ENCODE peak calls at places on chromosomes 11 and 22, in seven cellular contexts. One of them, this sample, is unnamed.

GRCh38 chr11:78212586-78213371 is 24.1 kb downstream of the USP35 start:
- DNase-seq in LNCaP clone FGC: no peak
- DNase-seq in bronchial epithelial cell: no peak
- DNase-seq in endothelial cell: no peak
- DNase-seq in GM13977: no peak
- DNase-seq in kidney epithelial cell: no peak
- DNase-seq in cardiac muscle cell: peak; percentile 37
- DNase-seq in this sample: no peak

GRCh38 chr22:46596819-46597218 is 23.4 kb upstream of the GRAMD4 start:
- DNase-seq in GM13977: no peak
- DNase-seq in endothelial cell: no peak
- DNase-seq in cardiac muscle cell: no peak
- DNase-seq in kidney epithelial cell: no peak
- DNase-seq in LNCaP clone FGC: peak; percentile 97
- DNase-seq in bronchial epithelial cell: peak; percentile 69
- DNase-seq in this sample: peak; percentile 92

GRCh38 chr11:62553839-62554361 is 7.3 kb upstream of the AHNAK start:
- DNase-seq in cardiac muscle cell: no peak
- DNase-seq in LNCaP clone FGC: no peak
- DNase-seq in endothelial cell: no peak
- DNase-seq in kidney epithelial cell: peak; percentile 77
- DNase-seq in bronchial epithelial cell: peak; percentile 87
- DNase-seq in GM13977: no peak
- DNase-seq in this sample: no peak

GRCh38 chr22:45638834-45639746 is 32.5 kb upstream of the ATXN10 start:
- DNase-seq in GM13977: no peak
- DNase-seq in LNCaP clone FGC: no peak
- DNase-seq in endothelial cell: no peak
- DNase-seq in bronchial epithelial cell: peak; percentile 83
- DNase-seq in cardiac muscle cell: peak; percentile 77
- DNase-seq in kidney epithelial cell: no peak
- DNase-seq in this sample: peak; percentile 23

GRCh38 chr22:29215012-29215860 is 9.5 kb downstream of the EMID1 start:
- DNase-seq in kidney epithelial cell: no peak
- DNase-seq in cardiac muscle cell: no peak
- DNase-seq in endothelial cell: no peak
- DNase-seq in LNCaP clone FGC: no peak
- DNase-seq in GM13977: no peak
- DNase-seq in bronchial epithelial cell: no peak
- DNase-seq in this sample: no peak

GRCh38 chr11:129804012-129804411 is 11.6 kb upstream of the TMEM45B start:
- DNase-seq in LNCaP clone FGC: no peak
- DNase-seq in cardiac muscle cell: no peak
- DNase-seq in endothelial cell: no peak
- DNase-seq in bronchial epithelial cell: no peak
- DNase-seq in GM13977: no peak
- DNase-seq in kidney epithelial cell: no peak
- DNase-seq in this sample: no peak

GRCh38 chr11:69385466-69385820 is 91.5 kb downstream of the MYEOV start:
- DNase-seq in GM13977: no peak
- DNase-seq in endothelial cell: no peak
- DNase-seq in kidney epithelial cell: no peak
- DNase-seq in bronchial epithelial cell: no peak
- DNase-seq in cardiac muscle cell: no peak
- DNase-seq in LNCaP clone FGC: no peak
- DNase-seq in this sample: no peak

GRCh38 chr11:96328395-96329010 is 14.5 kb downstream of the MAML2 start:
- DNase-seq in cardiac muscle cell: peak; percentile 45
- DNase-seq in bronchial epithelial cell: peak; percentile 74
- DNase-seq in GM13977: no peak
- DNase-seq in kidney epithelial cell: no peak
- DNase-seq in endothelial cell: no peak
- DNase-seq in LNCaP clone FGC: no peak
- DNase-seq in this sample: no peak

GRCh38 chr22:19497245-19497644 is 17.5 kb downstream of the CDC45 start:
- DNase-seq in LNCaP clone FGC: no peak
- DNase-seq in cardiac muscle cell: peak; percentile 90
- DNase-seq in kidney epithelial cell: peak; percentile 51
- DNase-seq in bronchial epithelial cell: peak; percentile 94
- DNase-seq in endothelial cell: no peak
- DNase-seq in GM13977: no peak
- DNase-seq in this sample: peak; percentile 27

GRCh38 chr11:128465946-128466688 is 121.2 kb downstream of the ETS1 start:
- DNase-seq in LNCaP clone FGC: no peak
- DNase-seq in endothelial cell: no peak
- DNase-seq in kidney epithelial cell: no peak
- DNase-seq in cardiac muscle cell: no peak
- DNase-seq in GM13977: no peak
- DNase-seq in bronchial epithelial cell: no peak
- DNase-seq in this sample: no peak

GRCh38 chr11:105179542-105180278 is 40.1 kb upstream of the CARD18 start:
- DNase-seq in LNCaP clone FGC: peak; percentile 14
- DNase-seq in endothelial cell: no peak
- DNase-seq in kidney epithelial cell: no peak
- DNase-seq in cardiac muscle cell: no peak
- DNase-seq in GM13977: no peak
- DNase-seq in bronchial epithelial cell: no peak
- DNase-seq in this sample: peak; percentile 20

GRCh38 chr22:31039393-31039792 is 41.7 kb upstream of the SMTN start:
- DNase-seq in GM13977: no peak
- DNase-seq in bronchial epithelial cell: no peak
- DNase-seq in kidney epithelial cell: no peak
- DNase-seq in LNCaP clone FGC: no peak
- DNase-seq in endothelial cell: no peak
- DNase-seq in cardiac muscle cell: peak; percentile 68
- DNase-seq in this sample: no peak

GRCh38 chr11:78019808-78020207 is 3.3 kb downstream of the KCTD14 start:
- DNase-seq in LNCaP clone FGC: no peak
- DNase-seq in endothelial cell: no peak
- DNase-seq in kidney epithelial cell: peak; percentile 48
- DNase-seq in cardiac muscle cell: no peak
- DNase-seq in GM13977: no peak
- DNase-seq in bronchial epithelial cell: peak; percentile 77
- DNase-seq in this sample: no peak

GRCh38 chr11:30282289-30282631 is 40.6 kb upstream of the ARL14EP start:
- DNase-seq in GM13977: no peak
- DNase-seq in kidney epithelial cell: no peak
- DNase-seq in cardiac muscle cell: no peak
- DNase-seq in bronchial epithelial cell: no peak
- DNase-seq in endothelial cell: peak; percentile 10
- DNase-seq in LNCaP clone FGC: no peak
- DNase-seq in this sample: no peak

GRCh38 chr22:17706451-17706900 is 67.8 kb downstream of the BID start:
- DNase-seq in cardiac muscle cell: peak; percentile 90
- DNase-seq in kidney epithelial cell: peak; percentile 82
- DNase-seq in LNCaP clone FGC: peak; percentile 73
- DNase-seq in GM13977: peak; percentile 48
- DNase-seq in bronchial epithelial cell: peak; percentile 93
- DNase-seq in endothelial cell: peak; percentile 6
- DNase-seq in this sample: peak; percentile 18

GRCh38 chr11:72736452-72737069 is 15.6 kb downstream of the ARAP1 start:
- DNase-seq in bronchial epithelial cell: peak; percentile 88
- DNase-seq in endothelial cell: no peak
- DNase-seq in cardiac muscle cell: peak; percentile 50
- DNase-seq in LNCaP clone FGC: no peak
- DNase-seq in kidney epithelial cell: no peak
- DNase-seq in GM13977: no peak
- DNase-seq in this sample: peak; percentile 76

GRCh38 chr11:70105755-70106571 is 27.8 kb downstream of the ANO1 start:
- DNase-seq in kidney epithelial cell: no peak
- DNase-seq in cardiac muscle cell: no peak
- DNase-seq in LNCaP clone FGC: no peak
- DNase-seq in bronchial epithelial cell: no peak
- DNase-seq in GM13977: no peak
- DNase-seq in endothelial cell: no peak
- DNase-seq in this sample: no peak

GRCh38 chr22:42910221-42910942 is 53.3 kb upstream of the ARFGAP3 start:
- DNase-seq in cardiac muscle cell: no peak
- DNase-seq in endothelial cell: no peak
- DNase-seq in bronchial epithelial cell: no peak
- DNase-seq in GM13977: no peak
- DNase-seq in kidney epithelial cell: no peak
- DNase-seq in LNCaP clone FGC: no peak
- DNase-seq in this sample: no peak

GRCh38 chr22:38422615-38423511 is 32.1 kb downstream of the KCNJ4 start:
- DNase-seq in kidney epithelial cell: no peak
- DNase-seq in bronchial epithelial cell: no peak
- DNase-seq in LNCaP clone FGC: no peak
- DNase-seq in GM13977: no peak
- DNase-seq in cardiac muscle cell: no peak
- DNase-seq in endothelial cell: no peak
- DNase-seq in this sample: no peak

GRCh38 chr22:40247976-40248375 is 70.3 kb downstream of the TNRC6B start:
- DNase-seq in LNCaP clone FGC: no peak
- DNase-seq in cardiac muscle cell: no peak
- DNase-seq in bronchial epithelial cell: no peak
- DNase-seq in endothelial cell: no peak
- DNase-seq in kidney epithelial cell: no peak
- DNase-seq in GM13977: no peak
- DNase-seq in this sample: no peak

DNA sequence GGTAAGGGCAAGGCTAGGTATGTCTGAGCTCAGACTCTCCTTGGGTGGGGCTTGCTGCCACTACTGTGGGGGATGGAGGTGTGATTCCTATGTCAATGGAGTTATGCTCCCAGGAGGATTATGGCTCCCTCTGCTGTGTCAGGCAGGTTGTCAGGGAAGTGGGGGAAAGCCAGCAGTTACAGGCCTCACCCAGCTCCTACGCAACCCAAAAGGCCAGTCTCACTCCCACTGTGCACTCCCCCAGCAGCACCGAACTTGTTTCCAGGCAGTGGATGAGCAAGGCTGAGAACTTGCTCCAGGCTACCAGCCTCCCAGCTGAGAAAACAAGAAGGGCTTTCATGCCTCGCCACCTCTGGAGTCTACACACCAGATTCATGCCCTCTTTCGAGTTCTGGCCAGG is 18.2 kb downstream of the C11orf91 start:
- DNase-seq in bronchial epithelial cell: peak; percentile 63
- DNase-seq in cardiac muscle cell: no peak
- DNase-seq in kidney epithelial cell: no peak
- DNase-seq in endothelial cell: no peak
- DNase-seq in GM13977: no peak
- DNase-seq in LNCaP clone FGC: no peak
- DNase-seq in this sample: no peak
- TF ChIP-seq CTCF in bronchial epithelial cell: peak; percentile 57
- TF ChIP-seq CTCF in cardiac muscle cell: peak; percentile 20
- TF ChIP-seq CTCF in kidney epithelial cell: peak; percentile 11
- TF ChIP-seq CTCF in endothelial cell: no peak
- TF ChIP-seq CTCF in GM13977: no peak
- TF ChIP-seq CTCF in LNCaP clone FGC: no peak
- TF ChIP-seq CTCF in this sample: no peak

GRCh38 chr22:22027955-22028354 is 45.4 kb upstream of the TOP3B start:
- DNase-seq in GM13977: no peak
- DNase-seq in bronchial epithelial cell: no peak
- DNase-seq in kidney epithelial cell: no peak
- DNase-seq in cardiac muscle cell: no peak
- DNase-seq in LNCaP clone FGC: no peak
- DNase-seq in endothelial cell: no peak
- DNase-seq in this sample: no peak
- TF ChIP-seq CTCF in GM13977: no peak
- TF ChIP-seq CTCF in bronchial epithelial cell: no peak
- TF ChIP-seq CTCF in kidney epithelial cell: no peak
- TF ChIP-seq CTCF in cardiac muscle cell: no peak
- TF ChIP-seq CTCF in LNCaP clone FGC: no peak
- TF ChIP-seq CTCF in endothelial cell: no peak
- TF ChIP-seq CTCF in this sample: no peak

DNA sequence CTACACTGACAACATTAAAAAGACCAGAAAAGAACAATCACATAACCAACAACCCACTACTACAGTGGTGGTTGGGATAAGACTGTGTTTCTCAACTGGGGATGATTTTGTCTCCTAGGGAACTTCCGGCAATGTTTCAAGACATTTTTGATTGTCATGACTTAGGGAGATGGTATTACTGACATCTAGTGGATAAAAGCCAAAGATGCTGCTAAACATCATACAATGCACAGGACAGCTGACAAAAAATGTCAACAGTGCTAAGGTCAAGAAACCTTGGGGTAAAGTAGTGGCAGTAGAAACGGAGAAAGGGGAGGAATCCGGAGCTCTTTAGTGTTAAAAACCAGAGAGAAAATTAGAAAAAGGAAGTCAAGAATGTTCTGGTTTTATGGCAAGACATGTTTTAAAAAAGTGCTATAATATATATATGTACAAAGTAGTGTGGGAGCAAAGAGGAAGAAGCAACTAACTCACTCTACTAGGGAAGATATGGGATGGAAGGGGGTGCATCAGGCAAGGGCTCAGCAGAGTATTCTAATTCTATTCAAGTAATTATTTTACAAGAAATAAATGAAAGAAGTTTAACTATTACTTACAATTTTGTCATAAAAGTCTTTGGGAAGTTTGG is 37.2 kb downstream of the CKAP5 start:
- DNase-seq in bronchial epithelial cell: peak; percentile 56
- DNase-seq in LNCaP clone FGC: no peak
- DNase-seq in cardiac muscle cell: peak; percentile 41
- DNase-seq in endothelial cell: no peak
- DNase-seq in GM13977: no peak
- DNase-seq in kidney epithelial cell: no peak
- DNase-seq in this sample: no peak
- TF ChIP-seq CTCF in bronchial epithelial cell: peak; percentile 35
- TF ChIP-seq CTCF in LNCaP clone FGC: peak; percentile 74
- TF ChIP-seq CTCF in cardiac muscle cell: peak; percentile 22
- TF ChIP-seq CTCF in endothelial cell: no peak
- TF ChIP-seq CTCF in GM13977: peak; percentile 45
- TF ChIP-seq CTCF in kidney epithelial cell: peak; percentile 39
- TF ChIP-seq CTCF in this sample: no peak

GRCh38 chr22:48071828-48072227 is 1309.4 kb downstream of the TBC1D22A start:
- DNase-seq in cardiac muscle cell: no peak
- DNase-seq in GM13977: no peak
- DNase-seq in LNCaP clone FGC: no peak
- DNase-seq in kidney epithelial cell: no peak
- DNase-seq in bronchial epithelial cell: no peak
- DNase-seq in endothelial cell: no peak
- DNase-seq in this sample: no peak

GRCh38 chr22:48072777-48073176 is 1310.3 kb downstream of the TBC1D22A start:
- DNase-seq in cardiac muscle cell: no peak
- DNase-seq in bronchial epithelial cell: no peak
- DNase-seq in kidney epithelial cell: no peak
- DNase-seq in GM13977: no peak
- DNase-seq in LNCaP clone FGC: no peak
- DNase-seq in endothelial cell: no peak
- DNase-seq in this sample: no peak

GRCh38 chr22:48071305-48071704 is 1308.9 kb downstream of the TBC1D22A start:
- DNase-seq in endothelial cell: no peak
- DNase-seq in cardiac muscle cell: no peak
- DNase-seq in LNCaP clone FGC: no peak
- DNase-seq in bronchial epithelial cell: no peak
- DNase-seq in GM13977: no peak
- DNase-seq in kidney epithelial cell: no peak
- DNase-seq in this sample: no peak

GRCh38 chr22:48070083-48070482 is 1307.6 kb downstream of the TBC1D22A start:
- DNase-seq in GM13977: no peak
- DNase-seq in endothelial cell: no peak
- DNase-seq in cardiac muscle cell: no peak
- DNase-seq in kidney epithelial cell: no peak
- DNase-seq in bronchial epithelial cell: no peak
- DNase-seq in LNCaP clone FGC: no peak
- DNase-seq in this sample: no peak

DNA sequence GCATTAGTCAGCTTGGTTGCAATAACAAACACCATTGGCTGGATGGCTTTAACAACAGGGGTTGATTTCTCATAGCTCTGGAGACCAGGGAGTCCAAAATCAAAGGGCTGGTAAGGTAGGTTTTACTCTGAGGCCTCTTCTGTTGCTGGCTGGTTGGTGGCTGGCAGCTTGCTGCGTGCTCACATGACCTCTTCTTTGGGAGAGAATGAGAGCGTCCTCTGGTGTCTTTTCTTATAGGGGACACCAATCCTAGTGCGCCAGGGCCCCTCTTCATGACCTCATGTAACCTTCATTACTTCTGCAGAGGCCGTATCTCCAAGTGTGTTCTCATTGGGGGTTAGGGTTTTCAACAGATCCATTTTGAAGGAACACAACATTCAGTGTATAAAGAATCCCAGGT is 1308.3 kb downstream of the TBC1D22A start:
- DNase-seq in GM13977: no peak
- DNase-seq in bronchial epithelial cell: no peak
- DNase-seq in kidney epithelial cell: no peak
- DNase-seq in cardiac muscle cell: no peak
- DNase-seq in endothelial cell: no peak
- DNase-seq in LNCaP clone FGC: no peak
- DNase-seq in this sample: no peak
- TF ChIP-seq CTCF in GM13977: no peak
- TF ChIP-seq CTCF in bronchial epithelial cell: no peak
- TF ChIP-seq CTCF in kidney epithelial cell: no peak
- TF ChIP-seq CTCF in cardiac muscle cell: no peak
- TF ChIP-seq CTCF in endothelial cell: no peak
- TF ChIP-seq CTCF in LNCaP clone FGC: no peak
- TF ChIP-seq CTCF in this sample: no peak

This sample was measured in body of pancreas.